ENCODE peak calls at places on chromosomes 13 and 19, in seven cellular contexts. B is sigmoid colon, D is upper lobe of left lung, Y is transverse colon, V is Panc1, S is H1, H is GM12891. X is an unnamed sample.

GRCh38 chr19:23345838-23346237 is 49.4 kb downstream of the ZNF91 start:
- DNase-seq in B (no peak), D (no peak), Y (no peak), V (no peak), S (peak), H (no peak), X (no peak)

GRCh38 chr13:45417790-45418534 is at the start of gene SLC25A30:
- DNase-seq in B (peak), D (peak), Y (peak), V (no peak), S (peak), H (peak), X (peak)

GRCh38 chr13:50090211-50090610 is 75.0 kb downstream of the KCNRG start:
- DNase-seq in B (no peak), D (no peak), Y (no peak), V (no peak), S (no peak), H (no peak), X (no peak)

GRCh38 chr19:30208661-30209060 is 163.5 kb upstream of the ZNF536 start:
- DNase-seq in B (no peak), D (peak), Y (no peak), V (no peak), S (no peak), H (no peak), X (no peak)

GRCh38 chr19:42199440-42200115 is 17.9 kb downstream of the DEDD2 start:
- DNase-seq in B (peak), D (peak), Y (peak), V (no peak), S (no peak), H (peak), X (no peak)

GRCh38 chr19:41886761-41887710 is 4.1 kb downstream of the ARHGEF1 start:
- DNase-seq in B (no peak), D (no peak), Y (peak), V (no peak), S (no peak), H (no peak), X (no peak)

GRCh38 chr19:18650468-18651001 is 13.7 kb downstream of the KLHL26 start:
- DNase-seq in B (peak), D (peak), Y (peak), V (no peak), S (no peak), H (no peak), X (no peak)

GRCh38 chr13:27968316-27969072 is 621 bp downstream of the CDX2 start:
- DNase-seq in B (no peak), D (peak), Y (no peak), V (no peak), S (no peak), H (no peak), X (no peak)

GRCh38 chr19:18754501-18754900 is 36.6 kb downstream of the COMP start:
- DNase-seq in B (no peak), D (no peak), Y (no peak), V (no peak), S (no peak), H (no peak), X (no peak)

GRCh38 chr13:112871742-112872141 is 97.3 kb upstream of the MCF2L start:
- DNase-seq in B (peak), D (no peak), Y (no peak), V (no peak), S (no peak), H (no peak), X (no peak)

GRCh38 chr13:83515267-83515666 is 367.0 kb downstream of the SLITRK1 start:
- DNase-seq in B (no peak), D (no peak), Y (no peak), V (no peak), S (no peak), H (no peak), X (no peak)

GRCh38 chr13:110628477-110628793 is 13.1 kb downstream of the NAXD start:
- DNase-seq in B (peak), D (no peak), Y (peak), V (no peak), S (no peak), H (no peak), X (no peak)

GRCh38 chr19:3480383-3481091 is at the start of gene SMIM24:
- DNase-seq in B (no peak), D (peak), Y (peak), V (no peak), S (no peak), H (no peak), X (no peak)

GRCh38 chr13:40477623-40478608 is 188.5 kb downstream of the FOXO1 start:
- DNase-seq in B (peak), D (no peak), Y (no peak), V (no peak), S (no peak), H (no peak), X (no peak)

GRCh38 chr13:75788494-75788991 is 152.4 kb downstream of the LMO7 start:
- DNase-seq in B (no peak), D (no peak), Y (peak), V (no peak), S (no peak), H (no peak), X (no peak)

GRCh38 chr13:79525458-79525857 is 44.5 kb downstream of the NDFIP2 start:
- DNase-seq in B (no peak), D (no peak), Y (no peak), V (no peak), S (no peak), H (no peak), X (no peak)

GRCh38 chr19:49677901-49678674 is 1.0 kb downstream of the PRMT1 start:
- DNase-seq in B (peak), D (no peak), Y (peak), V (no peak), S (peak), H (no peak), X (no peak)

GRCh38 chr13:48585456-48585840 is 52.6 kb upstream of the RCBTB2 start:
- DNase-seq in B (no peak), D (no peak), Y (peak), V (no peak), S (no peak), H (no peak), X (peak)

GRCh38 chr19:39679056-39679790 is 23.5 kb downstream of the LGALS16 start:
- DNase-seq in B (no peak), D (no peak), Y (no peak), V (no peak), S (no peak), H (peak), X (no peak)

GRCh38 chr13:113584870-113585671 is 518 bp downstream of the TFDP1 start:
- DNase-seq in B (peak), D (peak), Y (peak), V (no peak), S (no peak), H (peak), X (no peak)

GRCh38 chr19:7742991-7743390 is 4.3 kb downstream of the CD209 start:
- DNase-seq in B (peak), D (no peak), Y (no peak), V (no peak), S (no peak), H (no peak), X (no peak)

GRCh38 chr19:19171821-19172532 is 1.9 kb upstream of the MEF2B start:
- DNase-seq in B (no peak), D (no peak), Y (no peak), V (no peak), S (no peak), H (no peak), X (no peak)

GRCh38 chr19:53947624-53948023 is 15.1 kb upstream of the CACNG8 start:
- DNase-seq in B (no peak), D (no peak), Y (no peak), V (no peak), S (no peak), H (no peak), X (peak)
- TF ChIP-seq POLR2AphosphoS5 in B (no peak), D (no peak), Y (no peak), V (no peak), S (no peak), H (no peak), X (no peak)

GRCh38 chr19:34256835-34257558 is 2.6 kb downstream of the GARRE1 start:
- DNase-seq in B (no peak), D (no peak), Y (no peak), V (no peak), S (no peak), H (no peak), X (no peak)
- TF ChIP-seq POLR2AphosphoS5 in B (no peak), D (no peak), Y (no peak), V (no peak), S (no peak), H (no peak), X (no peak)

GRCh38 chr19:32165750-32166149 is 179.7 kb upstream of the ZNF507 start:
- DNase-seq in B (no peak), D (no peak), Y (no peak), V (no peak), S (no peak), H (no peak), X (no peak)

GRCh38 chr19:32168111-32168510 is 177.3 kb upstream of the ZNF507 start:
- DNase-seq in B (no peak), D (no peak), Y (no peak), V (no peak), S (no peak), H (no peak), X (no peak)

GRCh38 chr19:32164384-32164992 is 180.9 kb upstream of the ZNF507 start:
- DNase-seq in B (no peak), D (peak), Y (no peak), V (no peak), S (no peak), H (no peak), X (no peak)

GRCh38 chr19:32166238-32166637 is 179.2 kb upstream of the ZNF507 start:
- DNase-seq in B (no peak), D (no peak), Y (no peak), V (no peak), S (no peak), H (no peak), X (no peak)

DNA sequence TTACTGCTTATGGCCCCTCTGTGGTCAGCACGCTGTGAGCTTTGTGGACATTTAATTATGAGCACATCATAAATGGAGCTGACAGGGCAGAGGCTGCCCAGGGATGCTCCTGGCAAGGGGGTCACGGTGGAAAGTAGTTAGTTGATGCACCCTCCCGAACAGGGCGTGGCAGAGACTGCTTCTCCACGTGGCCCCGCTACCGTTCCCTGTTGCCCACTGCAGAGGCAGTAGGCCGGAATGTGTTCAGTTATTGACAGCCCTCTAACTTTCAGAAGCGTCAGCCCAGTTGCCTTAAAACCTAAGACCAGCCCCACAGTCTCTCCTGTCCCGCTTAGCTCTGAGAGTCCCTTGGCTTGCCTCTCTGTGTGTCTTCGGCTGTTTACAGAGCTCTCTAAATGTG is 180.2 kb upstream of the ZNF507 start:
- DNase-seq in B (no peak), D (peak), Y (no peak), V (no peak), S (no peak), H (no peak), X (no peak)
- TF ChIP-seq POLR2AphosphoS5 in B (no peak), D (no peak), Y (no peak), V (no peak), S (no peak), H (no peak), X (no peak)

GRCh38 chr13:99124046-99124400 is 76.6 kb upstream of the UBAC2 start:
- DNase-seq in B (no peak), D (no peak), Y (no peak), V (no peak), S (no peak), H (no peak), X (no peak)
- TF ChIP-seq POLR2AphosphoS5 in B (no peak), D (no peak), Y (no peak), V (no peak), S (no peak), H (no peak), X (no peak)

DNA sequence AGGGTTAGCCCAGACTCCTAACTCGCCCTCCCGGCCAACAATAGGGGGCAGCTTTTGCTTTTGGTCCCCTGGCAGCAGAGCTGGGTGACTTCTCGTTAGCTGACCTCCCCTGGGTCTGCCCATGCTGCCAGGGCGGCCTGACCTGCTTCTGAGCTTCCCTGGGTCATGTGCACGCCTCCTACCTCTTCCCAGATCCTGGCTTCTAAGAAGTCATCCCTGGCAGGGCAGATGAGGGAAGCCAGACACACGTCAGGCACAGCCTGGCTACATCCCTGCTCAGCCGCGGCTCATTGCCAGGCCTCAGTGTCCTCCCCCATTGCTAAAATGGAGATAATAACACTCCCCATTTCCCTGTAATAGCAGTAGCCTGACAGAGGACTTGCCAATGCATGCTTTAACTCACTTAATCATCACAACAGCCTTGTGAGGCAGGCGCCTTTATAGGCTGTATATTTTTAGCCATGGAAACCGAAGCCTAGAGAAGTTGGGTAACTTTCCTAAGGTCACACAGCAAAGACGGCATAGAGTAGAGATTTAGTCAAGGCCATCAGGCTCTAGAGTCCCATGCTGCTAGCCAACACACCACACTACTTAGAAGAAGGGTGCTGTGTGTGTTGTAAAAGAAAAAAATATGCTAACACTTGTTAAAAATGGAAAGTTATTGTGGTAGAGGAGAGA is 2.1 kb downstream of the KCNK6 start:
- DNase-seq in B (peak), D (no peak), Y (peak), V (no peak), S (no peak), H (no peak), X (no peak)
- TF ChIP-seq POLR2AphosphoS5 in B (peak), D (peak), Y (peak), V (no peak), S (no peak), H (no peak), X (no peak)

DNA sequence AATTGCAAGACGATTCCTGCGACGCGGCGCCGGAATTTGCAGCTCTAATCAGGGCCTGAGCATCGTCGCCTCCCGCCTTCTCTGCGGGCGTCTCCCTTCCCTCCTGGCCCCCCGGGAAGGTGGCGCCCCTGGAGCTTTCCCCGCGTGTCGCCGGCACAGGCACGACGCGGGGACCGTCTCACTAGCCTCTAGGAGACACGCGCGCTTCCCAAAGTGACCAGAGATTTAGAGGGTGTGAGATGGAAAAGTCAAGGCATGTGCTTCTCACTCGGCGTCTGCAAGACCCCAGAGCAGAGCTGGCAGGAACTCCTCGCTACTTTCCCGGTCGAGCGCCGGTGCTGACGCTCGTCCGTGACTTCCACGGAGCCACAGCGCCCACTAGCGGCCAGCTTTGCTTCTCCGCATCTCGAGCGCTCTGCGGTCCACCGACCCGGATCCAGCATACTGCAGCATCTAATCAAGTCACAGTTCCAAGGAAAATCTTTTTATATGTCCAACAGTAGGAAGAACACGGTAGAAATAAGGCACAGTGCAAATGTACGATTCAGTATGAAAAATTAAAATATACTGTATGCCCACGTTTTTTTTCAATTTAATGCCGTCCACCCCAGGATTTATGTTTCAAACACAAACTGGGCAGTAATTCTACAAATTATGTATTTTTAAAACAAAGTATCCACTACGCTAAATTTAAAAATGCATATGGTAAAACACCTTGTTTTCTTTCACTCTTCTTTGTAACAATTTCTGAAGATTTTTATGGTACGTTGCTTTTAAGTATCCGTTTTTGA is 977 bp upstream of the EFNB2 start:
- DNase-seq in B (peak), D (peak), Y (peak), V (peak), S (peak), H (peak), X (peak)
- TF ChIP-seq POLR2AphosphoS5 in B (peak), D (no peak), Y (no peak), V (no peak), S (no peak), H (no peak), X (peak)

GRCh38 chr19:10137751-10138682 is 18.3 kb upstream of the EIF3G start:
- DNase-seq in B (no peak), D (peak), Y (no peak), V (no peak), S (no peak), H (no peak), X (no peak)

GRCh38 chr19:10136936-10137335 is 17.2 kb upstream of the EIF3G start:
- DNase-seq in B (no peak), D (peak), Y (no peak), V (no peak), S (no peak), H (no peak), X (no peak)

GRCh38 chr19:10139952-10140351 is 20.3 kb upstream of the EIF3G start:
- DNase-seq in B (no peak), D (peak), Y (no peak), V (no peak), S (no peak), H (no peak), X (no peak)

GRCh38 chr19:10141479-10141878 is 21.8 kb upstream of the EIF3G start:
- DNase-seq in B (no peak), D (peak), Y (no peak), V (no peak), S (no peak), H (no peak), X (no peak)

GRCh38 chr19:10138879-10139795 is 19.4 kb upstream of the EIF3G start:
- DNase-seq in B (no peak), D (peak), Y (no peak), V (no peak), S (no peak), H (no peak), X (no peak)
- TF ChIP-seq POLR2AphosphoS5 in B (no peak), D (no peak), Y (no peak), V (no peak), S (no peak), H (no peak), X (no peak)

GRCh38 chr19:46728693-46729339 is 11.9 kb upstream of the PRKD2 start:
- DNase-seq in B (peak), D (peak), Y (peak), V (no peak), S (no peak), H (peak), X (no peak)
- TF ChIP-seq POLR2AphosphoS5 in B (no peak), D (no peak), Y (no peak), V (no peak), S (no peak), H (no peak), X (no peak)

DNA sequence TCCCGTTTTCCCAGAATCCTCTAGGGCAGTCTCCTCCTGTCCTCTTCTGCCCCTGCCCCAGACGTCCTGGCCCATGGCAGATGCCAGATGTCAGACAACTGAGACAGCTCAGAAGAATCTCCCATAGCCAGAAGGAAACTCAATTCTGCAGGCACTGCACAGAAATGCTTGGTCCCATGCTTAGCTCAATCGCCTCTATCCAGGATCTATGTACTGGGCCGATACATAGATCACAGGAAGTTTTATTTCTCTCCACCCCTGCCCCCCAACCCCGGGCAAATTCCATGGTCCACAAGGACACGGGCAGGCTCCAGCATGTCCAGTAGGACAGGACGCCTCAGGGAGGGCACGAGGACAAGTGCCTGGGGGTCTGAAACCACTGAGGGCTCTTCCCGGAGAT is 4.8 kb downstream of the MBD3 start:
- DNase-seq in B (no peak), D (no peak), Y (no peak), V (no peak), S (no peak), H (no peak), X (no peak)
- TF ChIP-seq POLR2AphosphoS5 in B (no peak), D (no peak), Y (no peak), V (no peak), S (no peak), H (no peak), X (no peak)

DNA sequence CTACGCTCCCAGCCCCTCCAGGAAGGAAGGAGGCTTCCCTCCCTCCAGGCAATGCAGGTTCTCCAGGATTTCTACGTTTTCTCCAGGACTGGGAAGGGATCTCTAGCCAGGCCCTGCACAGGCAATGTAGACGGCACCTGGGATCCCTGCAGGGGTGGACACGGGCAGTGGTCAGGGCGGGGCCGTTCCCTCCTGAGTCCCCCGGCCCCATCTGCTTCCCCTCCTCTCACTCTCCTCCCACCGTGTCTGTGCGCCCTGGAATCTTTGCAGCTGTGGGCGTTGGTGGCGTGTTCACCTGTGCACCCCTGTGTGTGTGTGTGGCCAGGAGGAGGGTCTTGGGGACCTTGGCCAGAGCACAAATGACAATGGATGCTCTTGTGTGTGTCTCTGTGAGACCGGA is 10.0 kb downstream of the NRTN start:
- DNase-seq in B (no peak), D (no peak), Y (no peak), V (no peak), S (no peak), H (no peak), X (no peak)
- TF ChIP-seq POLR2AphosphoS5 in B (no peak), D (no peak), Y (no peak), V (no peak), S (no peak), H (no peak), X (no peak)

X was measured in HCT116.